ENCODE peak calls at places on chromosome 4, in six cellular contexts. L, O, T, A, I and K are unnamed samples.

GRCh38 chr4:142549726-142550463 is 296.2 kb downstream of the INPP4B start:
- DNase-seq in L (no peak), A (peak), I (no peak), T (peak), O (peak), K (no peak)

GRCh38 chr4:104591505-104591904 is 96.8 kb upstream of the CXXC4 start:
- DNase-seq in L (peak), O (no peak), T (no peak), I (no peak), A (no peak), K (peak)

GRCh38 chr4:184740965-184741364 is 7.1 kb upstream of the CENPU start:
- DNase-seq in I (no peak), A (no peak), T (peak), L (no peak), O (no peak), K (no peak)

GRCh38 chr4:89765966-89766365 is 71.0 kb downstream of the SNCA start:
- DNase-seq in O (no peak), A (peak), T (no peak), L (no peak), I (no peak), K (no peak)

GRCh38 chr4:40575846-40576245 is 53.8 kb downstream of the RBM47 start:
- DNase-seq in T (no peak), I (no peak), O (no peak), A (no peak), L (no peak), K (no peak)

GRCh38 chr4:57044996-57045395 is 65.2 kb downstream of the IGFBP7 start:
- DNase-seq in L (no peak), O (no peak), T (no peak), A (no peak), I (no peak), K (no peak)

GRCh38 chr4:165678236-165678960 is 194.6 kb upstream of the TLL1 start:
- DNase-seq in I (no peak), O (no peak), T (no peak), L (no peak), A (no peak), K (no peak)

GRCh38 chr4:76305971-76306881 is at the start of gene STBD1:
- DNase-seq in I (peak), A (peak), O (peak), T (peak), L (peak), K (peak)

GRCh38 chr4:661856-662761 is 12.0 kb downstream of the ATP5ME start:
- DNase-seq in I (peak), T (no peak), O (no peak), A (no peak), L (no peak), K (peak)

GRCh38 chr4:186999676-187000075 is 276.0 kb upstream of the FAT1 start:
- DNase-seq in O (no peak), I (no peak), T (no peak), L (no peak), A (no peak), K (no peak)

GRCh38 chr4:680565-680930 is 6.2 kb downstream of the MYL5 start:
- DNase-seq in T (no peak), I (no peak), O (no peak), L (no peak), A (no peak), K (peak)

GRCh38 chr4:81623434-81623833 is 151.7 kb upstream of the RASGEF1B start:
- DNase-seq in O (no peak), T (no peak), I (no peak), L (no peak), A (no peak), K (no peak)

GRCh38 chr4:30600246-30600645 is 119.9 kb upstream of the PCDH7 start:
- DNase-seq in L (no peak), O (no peak), I (no peak), T (no peak), A (no peak), K (no peak)

GRCh38 chr4:3699678-3700077 is 66.5 kb upstream of the ADRA2C start:
- DNase-seq in A (no peak), O (no peak), T (no peak), I (peak), L (no peak), K (no peak)

GRCh38 chr4:114040319-114041116 is 61.1 kb upstream of the ARSJ start:
- DNase-seq in A (no peak), T (no peak), L (no peak), O (no peak), I (no peak), K (no peak)

GRCh38 chr4:185068837-185069236 is 50.5 kb downstream of the HELT start:
- DNase-seq in A (no peak), I (no peak), O (no peak), T (no peak), L (peak), K (no peak)

GRCh38 chr4:121072080-121072835 is at the start of gene NDNF:
- DNase-seq in A (peak), T (peak), L (peak), O (peak), I (peak), K (peak)

GRCh38 chr4:56755901-56756300 is 65.6 kb downstream of the SPINK2 start:
- DNase-seq in I (no peak), A (peak), L (no peak), O (no peak), T (no peak), K (no peak)

GRCh38 chr4:22389240-22389871 is 126.5 kb downstream of the ADGRA3 start:
- DNase-seq in A (peak), T (peak), I (peak), L (peak), O (peak), K (peak)

GRCh38 chr4:164748375-164748774 is 5.6 kb upstream of the SMIM31 start:
- DNase-seq in A (peak), L (no peak), T (no peak), I (no peak), O (peak), K (no peak)

GRCh38 chr4:183130328-183131155 is 31.5 kb downstream of the WWC2 start:
- DNase-seq in T (peak), O (no peak), A (no peak), L (no peak), I (no peak), K (no peak)

GRCh38 chr4:15682790-15683495 is 1.3 kb downstream of the FAM200B start:
- DNase-seq in L (no peak), T (no peak), I (no peak), O (peak), A (no peak), K (no peak)

GRCh38 chr4:39044364-39044946 is 12.2 kb upstream of the TMEM156 start:
- DNase-seq in O (peak), T (peak), I (peak), L (peak), A (peak), K (peak)

GRCh38 chr4:5773271-5773555 is 62.2 kb downstream of the EVC start:
- DNase-seq in O (no peak), A (peak), L (no peak), I (no peak), T (no peak), K (no peak)

GRCh38 chr4:135564090-135564489 is 1362.5 kb upstream of the PABPC4L start:
- DNase-seq in L (no peak), T (no peak), I (no peak), A (no peak), O (no peak), K (no peak)

GRCh38 chr4:56360071-56360470 is 27.2 kb downstream of the AASDH start:
- DNase-seq in T (no peak), I (no peak), O (no peak), A (no peak), L (no peak), K (no peak)

GRCh38 chr4:189858445-189858844 is 82.2 kb upstream of the FRG1 start:
- DNase-seq in T (no peak), L (no peak), O (no peak), I (no peak), A (no peak), K (no peak)